ENCODE peak calls at places on chromosome 13, in four cellular contexts. One of them, this sample, is unnamed.

GRCh38 chr13:20359335-20359734 is 127.2 kb upstream of the GJB6 start:
- DNase-seq in testis: no peak
- DNase-seq in CD8-positive, alpha-beta T cell: no peak
- DNase-seq in left ventricle myocardium inferior: no peak
- DNase-seq in this sample: no peak

GRCh38 chr13:51435002-51435578 is 17.7 kb downstream of the INTS6 start:
- DNase-seq in left ventricle myocardium inferior: no peak
- DNase-seq in testis: no peak
- DNase-seq in CD8-positive, alpha-beta T cell: no peak
- DNase-seq in this sample: no peak

GRCh38 chr13:108146642-108147041 is 68.7 kb downstream of the LIG4 start:
- DNase-seq in left ventricle myocardium inferior: no peak
- DNase-seq in CD8-positive, alpha-beta T cell: no peak
- DNase-seq in testis: no peak
- DNase-seq in this sample: no peak

GRCh38 chr13:89113744-89114143 is 1442.6 kb downstream of the SLITRK5 start:
- DNase-seq in left ventricle myocardium inferior: no peak
- DNase-seq in testis: no peak
- DNase-seq in CD8-positive, alpha-beta T cell: no peak
- DNase-seq in this sample: no peak

GRCh38 chr13:29411493-29411892 is 184.0 kb downstream of the SLC7A1 start:
- DNase-seq in testis: no peak
- DNase-seq in left ventricle myocardium inferior: no peak
- DNase-seq in CD8-positive, alpha-beta T cell: no peak
- DNase-seq in this sample: no peak

GRCh38 chr13:37531054-37531453 is 67.5 kb downstream of the POSTN start:
- DNase-seq in left ventricle myocardium inferior: no peak
- DNase-seq in testis: no peak
- DNase-seq in CD8-positive, alpha-beta T cell: no peak
- DNase-seq in this sample: no peak

GRCh38 chr13:40814803-40815202 is 25.4 kb downstream of the SLC25A15 start:
- DNase-seq in testis: no peak
- DNase-seq in left ventricle myocardium inferior: no peak
- DNase-seq in CD8-positive, alpha-beta T cell: no peak
- DNase-seq in this sample: no peak

GRCh38 chr13:113819731-113820715 is 43.9 kb downstream of the GAS6 start:
- DNase-seq in left ventricle myocardium inferior: no peak
- DNase-seq in testis: no peak
- DNase-seq in CD8-positive, alpha-beta T cell: no peak
- DNase-seq in this sample: no peak

GRCh38 chr13:79777504-79777903 is 296.5 kb downstream of the NDFIP2 start:
- DNase-seq in CD8-positive, alpha-beta T cell: no peak
- DNase-seq in testis: no peak
- DNase-seq in left ventricle myocardium inferior: no peak
- DNase-seq in this sample: no peak

GRCh38 chr13:59750860-59751259 is 412.9 kb downstream of the DIAPH3 start:
- DNase-seq in CD8-positive, alpha-beta T cell: no peak
- DNase-seq in testis: peak; percentile 52
- DNase-seq in left ventricle myocardium inferior: no peak
- DNase-seq in this sample: no peak

GRCh38 chr13:40446365-40446764 is 220.1 kb downstream of the FOXO1 start:
- DNase-seq in CD8-positive, alpha-beta T cell: no peak
- DNase-seq in testis: no peak
- DNase-seq in left ventricle myocardium inferior: no peak
- DNase-seq in this sample: no peak

GRCh38 chr13:59303433-59303832 is 860.3 kb downstream of the DIAPH3 start:
- DNase-seq in left ventricle myocardium inferior: no peak
- DNase-seq in CD8-positive, alpha-beta T cell: no peak
- DNase-seq in testis: no peak
- DNase-seq in this sample: no peak

GRCh38 chr13:49652691-49653305 is 24.5 kb downstream of the ARL11 start:
- DNase-seq in CD8-positive, alpha-beta T cell: no peak
- DNase-seq in left ventricle myocardium inferior: no peak
- DNase-seq in testis: peak; percentile 60
- DNase-seq in this sample: peak; percentile 68

GRCh38 chr13:80436571-80437169 is 95.7 kb upstream of the SPRY2 start:
- DNase-seq in testis: peak; percentile 18
- DNase-seq in CD8-positive, alpha-beta T cell: no peak
- DNase-seq in left ventricle myocardium inferior: no peak
- DNase-seq in this sample: no peak

GRCh38 chr13:27079421-27079958 is 92.1 kb downstream of the USP12 start:
- DNase-seq in CD8-positive, alpha-beta T cell: no peak
- DNase-seq in testis: no peak
- DNase-seq in left ventricle myocardium inferior: no peak
- DNase-seq in this sample: no peak
- H3K27ac ChIP-seq in CD8-positive, alpha-beta T cell: no peak overlapping the region
- H3K27ac ChIP-seq in testis: no peak overlapping the region
- H3K27ac ChIP-seq in left ventricle myocardium inferior: no peak overlapping the region
- H3K27ac ChIP-seq in this sample: no peak overlapping the region

GRCh38 chr13:21436582-21436981 is 22.5 kb downstream of the ZDHHC20 start:
- DNase-seq in CD8-positive, alpha-beta T cell: no peak
- DNase-seq in testis: no peak
- DNase-seq in left ventricle myocardium inferior: no peak
- DNase-seq in this sample: no peak
- H3K9me3 ChIP-seq in CD8-positive, alpha-beta T cell: no peaks in the 10 kb centered on the region
- H3K9me3 ChIP-seq in testis: no peaks in the 10 kb centered on the region
- H3K9me3 ChIP-seq in left ventricle myocardium inferior: peaks cover 19% of the 10 kb centered on the region
- H3K9me3 ChIP-seq in this sample: no peaks in the 10 kb centered on the region

GRCh38 chr13:101297794-101298193 is 118.5 kb downstream of the NALCN start:
- DNase-seq in CD8-positive, alpha-beta T cell: no peak
- DNase-seq in left ventricle myocardium inferior: no peak
- DNase-seq in testis: no peak
- DNase-seq in this sample: no peak
- H3K4me3 ChIP-seq in CD8-positive, alpha-beta T cell: no peak overlapping the region
- H3K4me3 ChIP-seq in left ventricle myocardium inferior: no peak overlapping the region
- H3K4me3 ChIP-seq in testis: no peak overlapping the region
- H3K4me3 ChIP-seq in this sample: no peak overlapping the region

DNA sequence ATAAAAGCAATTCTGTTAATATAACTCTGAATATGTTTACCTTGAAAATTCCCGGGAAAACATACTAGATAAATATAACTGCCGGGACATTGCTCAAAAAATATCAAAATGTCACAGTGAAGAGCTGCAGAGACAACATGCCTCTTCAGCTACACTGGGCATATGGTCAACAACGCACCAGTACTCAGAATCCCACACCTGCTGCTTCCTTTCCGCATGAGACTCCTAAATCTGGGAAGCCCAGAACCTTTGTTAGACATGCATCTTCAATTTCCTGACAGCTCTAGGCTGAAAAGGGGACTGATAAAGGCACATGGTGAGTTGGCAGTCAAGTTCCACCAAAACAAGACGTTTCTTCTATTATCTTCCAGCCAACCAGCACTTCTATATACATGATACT is 53.7 kb downstream of the USP12 start:
- DNase-seq in CD8-positive, alpha-beta T cell: no peak
- DNase-seq in left ventricle myocardium inferior: no peak
- DNase-seq in testis: no peak
- DNase-seq in this sample: no peak
- H3K27ac ChIP-seq in CD8-positive, alpha-beta T cell: no peak overlapping the region
- H3K27ac ChIP-seq in left ventricle myocardium inferior: no peak overlapping the region
- H3K27ac ChIP-seq in testis: no peak overlapping the region
- H3K27ac ChIP-seq in this sample: no peak overlapping the region

DNA sequence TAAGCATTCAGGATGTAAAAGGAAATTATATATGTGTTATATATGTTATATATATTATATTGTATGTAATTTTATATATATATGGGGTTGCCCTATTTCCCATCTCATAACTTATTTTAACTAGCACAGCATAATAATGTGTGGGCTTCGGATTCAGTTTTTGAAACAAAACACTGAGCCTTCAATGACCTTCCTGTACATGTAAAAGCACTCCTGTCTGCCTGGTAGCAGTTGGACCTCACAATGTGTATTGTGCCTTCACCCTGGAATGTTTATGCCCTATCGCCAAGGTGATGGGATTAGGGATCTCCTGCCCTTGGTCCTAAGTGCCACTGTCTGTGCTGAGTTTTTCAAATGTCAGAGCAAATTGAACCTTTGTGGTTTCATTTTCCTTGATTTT is 968.8 kb downstream of the TUBA3C start:
- DNase-seq in CD8-positive, alpha-beta T cell: no peak
- DNase-seq in left ventricle myocardium inferior: no peak
- DNase-seq in testis: peak; percentile 73
- DNase-seq in this sample: no peak
- H3K9me3 ChIP-seq in CD8-positive, alpha-beta T cell: no peaks in the 10 kb centered on the region
- H3K9me3 ChIP-seq in left ventricle myocardium inferior: no peaks in the 10 kb centered on the region
- H3K9me3 ChIP-seq in testis: no peaks in the 10 kb centered on the region
- H3K9me3 ChIP-seq in this sample: no peaks in the 10 kb centered on the region

GRCh38 chr13:78595819-78596700 is 7.3 kb downstream of the POU4F1 start:
- DNase-seq in testis: peak; percentile 61
- DNase-seq in left ventricle myocardium inferior: no peak
- DNase-seq in CD8-positive, alpha-beta T cell: no peak
- DNase-seq in this sample: no peak
- H3K4me3 ChIP-seq in testis: peak overlapping the region; percentile 46
- H3K4me3 ChIP-seq in left ventricle myocardium inferior: peak overlapping the region; percentile 54
- H3K4me3 ChIP-seq in CD8-positive, alpha-beta T cell: no peak overlapping the region
- H3K4me3 ChIP-seq in this sample: no peak overlapping the region

GRCh38 chr13:27290715-27291114 is 20.1 kb downstream of the RASL11A start:
- DNase-seq in left ventricle myocardium inferior: no peak
- DNase-seq in testis: no peak
- DNase-seq in CD8-positive, alpha-beta T cell: peak; percentile 17
- DNase-seq in this sample: no peak
- H3K27ac ChIP-seq in left ventricle myocardium inferior: no peak overlapping the region
- H3K27ac ChIP-seq in testis: peak overlapping the region; percentile 13
- H3K27ac ChIP-seq in CD8-positive, alpha-beta T cell: no peak overlapping the region
- H3K27ac ChIP-seq in this sample: no peak overlapping the region

DNA sequence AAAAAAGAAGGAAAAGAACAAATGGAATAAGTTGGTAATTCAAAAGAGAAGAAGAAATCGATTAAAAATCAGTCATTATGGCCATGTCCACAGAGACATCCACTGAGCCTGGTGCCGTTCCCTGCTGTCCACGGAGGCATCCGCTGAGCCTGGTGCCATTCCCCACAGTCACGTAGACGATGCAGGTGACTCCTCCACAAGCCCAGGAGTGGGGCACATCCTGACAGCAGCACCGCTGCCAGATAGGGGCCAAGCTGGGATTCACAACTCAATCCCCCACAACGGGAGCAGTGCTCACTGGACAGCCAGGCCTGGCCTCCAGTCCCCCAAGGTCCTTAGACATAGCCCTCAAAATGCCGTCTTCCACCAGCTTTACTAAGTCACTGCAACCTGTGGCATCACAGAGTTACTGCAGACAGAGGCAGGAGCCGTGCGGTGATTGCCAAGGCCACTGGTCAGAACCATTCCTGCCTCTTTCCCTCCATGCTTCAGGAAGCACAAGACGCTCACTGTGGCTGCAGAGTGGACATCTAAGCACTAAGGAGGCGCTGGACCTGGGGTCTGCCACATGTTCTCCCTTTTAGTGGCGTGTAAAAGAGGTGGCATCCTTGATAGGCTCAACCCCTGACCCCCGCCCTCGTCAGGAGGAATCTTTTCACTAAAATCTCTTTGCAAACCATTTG is 131.5 kb upstream of the SPACA7 start:
- DNase-seq in CD8-positive, alpha-beta T cell: peak; percentile 29
- DNase-seq in left ventricle myocardium inferior: no peak
- DNase-seq in testis: peak; percentile 7
- DNase-seq in this sample: peak; percentile 6
- H3K9me3 ChIP-seq in CD8-positive, alpha-beta T cell: no peaks in the 10 kb centered on the region
- H3K9me3 ChIP-seq in left ventricle myocardium inferior: no peaks in the 10 kb centered on the region
- H3K9me3 ChIP-seq in testis: no peaks in the 10 kb centered on the region
- H3K9me3 ChIP-seq in this sample: peaks cover 7% of the 10 kb centered on the region

GRCh38 chr13:46103037-46103436 is 1.8 kb downstream of the CPB2 start:
- DNase-seq in left ventricle myocardium inferior: no peak
- DNase-seq in CD8-positive, alpha-beta T cell: no peak
- DNase-seq in testis: no peak
- DNase-seq in this sample: no peak

GRCh38 chr13:46104868-46105267 is at the start of gene CPB2:
- DNase-seq in CD8-positive, alpha-beta T cell: no peak
- DNase-seq in left ventricle myocardium inferior: no peak
- DNase-seq in testis: no peak
- DNase-seq in this sample: no peak

GRCh38 chr13:46109451-46109850 is 4.6 kb upstream of the CPB2 start:
- DNase-seq in CD8-positive, alpha-beta T cell: no peak
- DNase-seq in testis: no peak
- DNase-seq in left ventricle myocardium inferior: no peak
- DNase-seq in this sample: no peak

GRCh38 chr13:46111151-46111550 is 6.3 kb upstream of the CPB2 start:
- DNase-seq in CD8-positive, alpha-beta T cell: no peak
- DNase-seq in left ventricle myocardium inferior: no peak
- DNase-seq in testis: no peak
- DNase-seq in this sample: no peak

DNA sequence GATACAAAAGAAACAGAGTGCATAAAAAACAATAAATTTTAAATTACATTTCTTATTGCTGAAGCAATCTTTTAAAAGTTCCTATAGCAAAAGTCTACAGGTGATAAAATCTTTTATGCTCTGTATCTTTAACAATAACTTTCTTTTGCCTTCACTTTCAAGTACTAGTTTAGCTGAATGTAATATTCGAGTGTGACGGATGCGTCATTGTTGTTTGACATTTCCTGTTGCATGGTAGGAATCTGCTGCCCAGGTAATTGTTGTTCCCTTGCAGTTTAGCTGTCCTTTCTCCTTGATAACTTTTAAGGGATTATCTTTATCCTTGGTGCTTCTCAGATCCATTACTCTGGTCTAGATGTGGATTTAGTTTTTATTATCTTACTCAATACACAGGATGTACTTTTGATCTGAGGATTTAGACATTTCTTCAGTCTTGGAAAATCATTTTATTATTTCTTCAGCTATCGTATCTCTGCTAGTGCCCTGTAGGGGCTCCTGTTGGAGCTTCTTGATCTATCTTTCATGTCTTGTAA is 2.1 kb upstream of the CPB2 start:
- DNase-seq in testis: no peak
- DNase-seq in left ventricle myocardium inferior: no peak
- DNase-seq in CD8-positive, alpha-beta T cell: no peak
- DNase-seq in this sample: no peak
- H3K4me3 ChIP-seq in testis: no peak overlapping the region
- H3K4me3 ChIP-seq in left ventricle myocardium inferior: no peak overlapping the region
- H3K4me3 ChIP-seq in CD8-positive, alpha-beta T cell: no peak overlapping the region
- H3K4me3 ChIP-seq in this sample: no peak overlapping the region